ENCODE peak calls at places on chromosomes 13 and 19, in six cellular contexts. One of them, this sample, is unnamed.

GRCh38 chr13:54928071-54928470 is 1899.5 kb downstream of the OLFM4 start:
- DNase-seq in RPMI7951: no peak
- DNase-seq in hepatocyte: no peak
- DNase-seq in nephron progenitor cell: no peak
- DNase-seq in NCI-H1105: no peak
- DNase-seq in stimulated activated CD4-positive, alpha-beta T cell treated with anti-CD3 and anti-CD28 coated beads, Interleukin-1b, Interleukin-23, amount 100 ng/mL, for 1 hour: no peak
- DNase-seq in this sample: no peak

GRCh38 chr19:39813264-39813998 is 20.5 kb downstream of the DYRK1B start:
- DNase-seq in RPMI7951: no peak
- DNase-seq in hepatocyte: no peak
- DNase-seq in nephron progenitor cell: no peak
- DNase-seq in NCI-H1105: no peak
- DNase-seq in stimulated activated CD4-positive, alpha-beta T cell treated with anti-CD3 and anti-CD28 coated beads, Interleukin-1b, Interleukin-23, amount 100 ng/mL, for 1 hour: no peak
- DNase-seq in this sample: no peak

GRCh38 chr13:27341616-27342015 is 71.0 kb downstream of the RASL11A start:
- DNase-seq in RPMI7951: no peak
- DNase-seq in hepatocyte: no peak
- DNase-seq in nephron progenitor cell: peak
- DNase-seq in NCI-H1105: no peak
- DNase-seq in stimulated activated CD4-positive, alpha-beta T cell treated with anti-CD3 and anti-CD28 coated beads, Interleukin-1b, Interleukin-23, amount 100 ng/mL, for 1 hour: no peak
- DNase-seq in this sample: no peak

GRCh38 chr19:17754634-17755532 is 3.6 kb downstream of the FCHO1 start:
- DNase-seq in RPMI7951: no peak
- DNase-seq in hepatocyte: no peak
- DNase-seq in nephron progenitor cell: no peak
- DNase-seq in NCI-H1105: no peak
- DNase-seq in stimulated activated CD4-positive, alpha-beta T cell treated with anti-CD3 and anti-CD28 coated beads, Interleukin-1b, Interleukin-23, amount 100 ng/mL, for 1 hour: no peak
- DNase-seq in this sample: peak

GRCh38 chr13:99527346-99527745 is 26.1 kb downstream of the TM9SF2 start:
- DNase-seq in RPMI7951: no peak
- DNase-seq in hepatocyte: no peak
- DNase-seq in nephron progenitor cell: no peak
- DNase-seq in NCI-H1105: no peak
- DNase-seq in stimulated activated CD4-positive, alpha-beta T cell treated with anti-CD3 and anti-CD28 coated beads, Interleukin-1b, Interleukin-23, amount 100 ng/mL, for 1 hour: no peak
- DNase-seq in this sample: no peak

GRCh38 chr13:114065926-114066774 is 66.3 kb downstream of the RASA3 start:
- DNase-seq in RPMI7951: peak
- DNase-seq in hepatocyte: no peak
- DNase-seq in nephron progenitor cell: no peak
- DNase-seq in NCI-H1105: no peak
- DNase-seq in stimulated activated CD4-positive, alpha-beta T cell treated with anti-CD3 and anti-CD28 coated beads, Interleukin-1b, Interleukin-23, amount 100 ng/mL, for 1 hour: no peak
- DNase-seq in this sample: no peak

GRCh38 chr13:112447761-112448603 is 71.8 kb downstream of the SPACA7 start:
- DNase-seq in RPMI7951: no peak
- DNase-seq in hepatocyte: no peak
- DNase-seq in nephron progenitor cell: no peak
- DNase-seq in NCI-H1105: no peak
- DNase-seq in stimulated activated CD4-positive, alpha-beta T cell treated with anti-CD3 and anti-CD28 coated beads, Interleukin-1b, Interleukin-23, amount 100 ng/mL, for 1 hour: no peak
- DNase-seq in this sample: no peak

GRCh38 chr13:70098669-70099068 is 9.0 kb upstream of the ATXN8OS start:
- DNase-seq in RPMI7951: no peak
- DNase-seq in hepatocyte: peak
- DNase-seq in nephron progenitor cell: no peak
- DNase-seq in NCI-H1105: peak
- DNase-seq in stimulated activated CD4-positive, alpha-beta T cell treated with anti-CD3 and anti-CD28 coated beads, Interleukin-1b, Interleukin-23, amount 100 ng/mL, for 1 hour: no peak
- DNase-seq in this sample: no peak

GRCh38 chr19:44603201-44603945 is 10.0 kb upstream of the IGSF23 start:
- DNase-seq in RPMI7951: peak
- DNase-seq in hepatocyte: no peak
- DNase-seq in nephron progenitor cell: no peak
- DNase-seq in NCI-H1105: no peak
- DNase-seq in stimulated activated CD4-positive, alpha-beta T cell treated with anti-CD3 and anti-CD28 coated beads, Interleukin-1b, Interleukin-23, amount 100 ng/mL, for 1 hour: no peak
- DNase-seq in this sample: no peak

GRCh38 chr19:49846408-49846807 is 4.6 kb upstream of the PTOV1 start:
- DNase-seq in RPMI7951: no peak
- DNase-seq in hepatocyte: no peak
- DNase-seq in nephron progenitor cell: no peak
- DNase-seq in NCI-H1105: no peak
- DNase-seq in stimulated activated CD4-positive, alpha-beta T cell treated with anti-CD3 and anti-CD28 coated beads, Interleukin-1b, Interleukin-23, amount 100 ng/mL, for 1 hour: no peak
- DNase-seq in this sample: no peak

GRCh38 chr13:34412817-34413365 is 529.2 kb upstream of the NBEA start:
- DNase-seq in RPMI7951: peak
- DNase-seq in hepatocyte: no peak
- DNase-seq in nephron progenitor cell: no peak
- DNase-seq in NCI-H1105: no peak
- DNase-seq in stimulated activated CD4-positive, alpha-beta T cell treated with anti-CD3 and anti-CD28 coated beads, Interleukin-1b, Interleukin-23, amount 100 ng/mL, for 1 hour: no peak
- DNase-seq in this sample: no peak

GRCh38 chr19:38142176-38143035 is 81.6 kb downstream of the DPF1 start:
- DNase-seq in RPMI7951: peak
- DNase-seq in hepatocyte: peak
- DNase-seq in nephron progenitor cell: peak
- DNase-seq in NCI-H1105: peak
- DNase-seq in stimulated activated CD4-positive, alpha-beta T cell treated with anti-CD3 and anti-CD28 coated beads, Interleukin-1b, Interleukin-23, amount 100 ng/mL, for 1 hour: no peak
- DNase-seq in this sample: peak

GRCh38 chr19:5024282-5024681 is 55.4 kb downstream of the KDM4B start:
- DNase-seq in RPMI7951: no peak
- DNase-seq in hepatocyte: no peak
- DNase-seq in nephron progenitor cell: no peak
- DNase-seq in NCI-H1105: no peak
- DNase-seq in stimulated activated CD4-positive, alpha-beta T cell treated with anti-CD3 and anti-CD28 coated beads, Interleukin-1b, Interleukin-23, amount 100 ng/mL, for 1 hour: no peak
- DNase-seq in this sample: no peak

GRCh38 chr19:48203794-48204628 is 33.5 kb downstream of the ZSWIM9 start:
- DNase-seq in RPMI7951: peak
- DNase-seq in hepatocyte: peak
- DNase-seq in nephron progenitor cell: peak
- DNase-seq in NCI-H1105: peak
- DNase-seq in stimulated activated CD4-positive, alpha-beta T cell treated with anti-CD3 and anti-CD28 coated beads, Interleukin-1b, Interleukin-23, amount 100 ng/mL, for 1 hour: peak
- DNase-seq in this sample: peak